ENCODE peak calls at places on chromosomes 4 and X, in five cellular contexts. O is NCI-H1105; D is T-helper 1 cell; I is effector memory CD8-positive, alpha-beta T cell; C is A673. Y is an unnamed sample.
A peak's percentile ranks its signal among the peaks of the same experiment; 100 is the strongest.

GRCh38 chrX:15468036-15468435 is 25.1 kb downstream of the PIR start:
- DNase-seq in O (peak; percentile 11), D (no peak), I (no peak), C (peak; percentile 90), Y (no peak)

GRCh38 chrX:65600106-65600505 is 65.5 kb upstream of the LAS1L start:
- DNase-seq in O (no peak), D (no peak), I (no peak), C (no peak), Y (no peak)

GRCh38 chrX:137916090-137916746 is 350.3 kb downstream of the ZIC3 start:
- DNase-seq in O (peak; percentile 79), D (no peak), I (no peak), C (no peak), Y (no peak)

GRCh38 chr4:11585506-11585905 is 156.8 kb upstream of the HS3ST1 start:
- DNase-seq in O (no peak), D (no peak), I (no peak), C (no peak), Y (no peak)

GRCh38 chr4:106038012-106038411 is 142.7 kb downstream of the NPNT start:
- DNase-seq in O (no peak), D (no peak), I (no peak), C (no peak), Y (no peak)

GRCh38 chr4:147964519-147964918 is 232.6 kb downstream of the ARHGAP10 start:
- DNase-seq in O (no peak), D (no peak), I (no peak), C (no peak), Y (no peak)

GRCh38 chr4:90745176-90745575 is 618.0 kb downstream of the CCSER1 start:
- DNase-seq in O (no peak), D (no peak), I (no peak), C (no peak), Y (no peak)

GRCh38 chr4:9703391-9703790 is 78.0 kb upstream of the DRD5 start:
- DNase-seq in O (no peak), D (peak; percentile 75), I (peak; percentile 55), C (peak; percentile 60), Y (peak; percentile 27)

GRCh38 chr4:83259586-83259985 is 25.0 kb downstream of the COQ2 start:
- DNase-seq in O (no peak), D (no peak), I (no peak), C (no peak), Y (no peak)

GRCh38 chr4:150421612-150422011 is 160.3 kb upstream of the MAB21L2 start:
- DNase-seq in O (no peak), D (no peak), I (no peak), C (no peak), Y (no peak)

GRCh38 chrX:40573763-40574162 is 7.0 kb upstream of the ATP6AP2 start:
- DNase-seq in O (no peak), D (peak; percentile 27), I (peak; percentile 31), C (peak; percentile 30), Y (no peak)

GRCh38 chr4:2286904-2287593 is 25.1 kb upstream of the MXD4 start:
- DNase-seq in O (no peak), D (no peak), I (no peak), C (no peak), Y (no peak)

Y was measured in activated T-helper 9 cell treated with anti-CD3 and anti-CD28 coated beads, Interleukin-2, amount 50 U/mL, for 16 hours.